ENCODE peak calls at places on chromosomes 16 and 17, in nine cellular contexts. S is A549, J is H1, X is SK-N-SH, O is HCT116, F is GM12878, Z is K562, V is HepG2, L is endothelial cell of umbilical vein. T is an unnamed sample.

GRCh38 chr17:32551186-32551955 is 64.6 kb downstream of the CDK5R1 start:
- DNase-seq in S (no peak), J (no peak), X (no peak), O (no peak), F (peak; percentile 71), Z (no peak), V (no peak), L (peak; percentile 76), T (peak; percentile 67)

GRCh38 chr17:63688396-63689020 is 11.4 kb downstream of the LIMD2 start:
- DNase-seq in S (no peak), J (no peak), X (no peak), O (no peak), F (no peak), Z (no peak), V (no peak), L (no peak), T (no peak)

GRCh38 chr16:53775821-53776431 is 72.0 kb downstream of the FTO start:
- DNase-seq in S (peak; percentile 39), J (no peak), X (no peak), O (no peak), F (no peak), Z (no peak), V (peak; percentile 80), L (no peak), T (peak; percentile 87)

GRCh38 chr17:17723354-17724261 is 42.4 kb downstream of the RAI1 start:
- DNase-seq in S (no peak), J (peak; percentile 66), X (peak; percentile 87), O (no peak), F (no peak), Z (no peak), V (no peak), L (peak; percentile 61), T (peak; percentile 63)

GRCh38 chr17:29180051-29180787 is at the start of gene MYO18A:
- DNase-seq in S (peak; percentile 92), J (peak; percentile 89), X (peak; percentile 96), O (no peak), F (no peak), Z (peak; percentile 86), V (peak; percentile 45), L (peak; percentile 74), T (peak; percentile 88)

GRCh38 chr17:7914771-7915610 is 1.1 kb downstream of the RNF227 start:
- DNase-seq in S (peak; percentile 36), J (no peak), X (no peak), O (no peak), F (no peak), Z (no peak), V (no peak), L (peak; percentile 67), T (no peak)

GRCh38 chr17:48310748-48311213 is 119.2 kb downstream of the SKAP1 start:
- DNase-seq in S (no peak), J (no peak), X (no peak), O (no peak), F (no peak), Z (peak; percentile 75), V (no peak), L (no peak), T (no peak)

GRCh38 chr17:1673041-1673790 is 11.5 kb downstream of the PRPF8 start:
- DNase-seq in S (no peak), J (no peak), X (no peak), O (no peak), F (no peak), Z (no peak), V (no peak), L (no peak), T (peak; percentile 10)

GRCh38 chr17:17871913-17872312 is 35.1 kb upstream of the SREBF1 start:
- DNase-seq in S (no peak), J (no peak), X (no peak), O (no peak), F (no peak), Z (no peak), V (no peak), L (no peak), T (no peak)

GRCh38 chr17:82696916-82697807 is 1.3 kb downstream of the RAB40B start:
- DNase-seq in S (no peak), J (peak; percentile 59), X (peak; percentile 76), O (no peak), F (no peak), Z (no peak), V (no peak), L (no peak), T (no peak)

GRCh38 chr16:31699601-31700000 is 171.9 kb downstream of the AHSP start:
- DNase-seq in S (no peak), J (no peak), X (no peak), O (no peak), F (no peak), Z (no peak), V (no peak), L (no peak), T (no peak)

GRCh38 chr16:47136101-47136820 is 7.5 kb downstream of the NETO2 start:
- DNase-seq in S (no peak), J (no peak), X (no peak), O (peak; percentile 21), F (no peak), Z (peak; percentile 12), V (peak; percentile 13), L (peak; percentile 91), T (peak; percentile 61)

GRCh38 chr16:24853169-24853824 is 7.5 kb downstream of the SLC5A11 start:
- DNase-seq in S (no peak), J (no peak), X (no peak), O (no peak), F (no peak), Z (no peak), V (no peak), L (no peak), T (no peak)

GRCh38 chr16:28915181-28915580 is 9.9 kb downstream of the RABEP2 start:
- DNase-seq in S (no peak), J (no peak), X (no peak), O (no peak), F (no peak), Z (no peak), V (no peak), L (peak; percentile 48), T (no peak)

GRCh38 chr16:59210955-59211541 is 476.9 kb upstream of the GOT2 start:
- DNase-seq in S (peak; percentile 27), J (no peak), X (no peak), O (no peak), F (no peak), Z (no peak), V (peak; percentile 92), L (peak; percentile 97), T (no peak)

GRCh38 chr16:59214455-59214854 is 480.3 kb upstream of the GOT2 start:
- DNase-seq in S (no peak), J (no peak), X (no peak), O (no peak), F (no peak), Z (no peak), V (no peak), L (no peak), T (no peak)

GRCh38 chr16:59212492-59213024 is 478.4 kb upstream of the GOT2 start:
- DNase-seq in S (no peak), J (no peak), X (no peak), O (no peak), F (no peak), Z (no peak), V (no peak), L (peak; percentile 42), T (no peak)

DNA sequence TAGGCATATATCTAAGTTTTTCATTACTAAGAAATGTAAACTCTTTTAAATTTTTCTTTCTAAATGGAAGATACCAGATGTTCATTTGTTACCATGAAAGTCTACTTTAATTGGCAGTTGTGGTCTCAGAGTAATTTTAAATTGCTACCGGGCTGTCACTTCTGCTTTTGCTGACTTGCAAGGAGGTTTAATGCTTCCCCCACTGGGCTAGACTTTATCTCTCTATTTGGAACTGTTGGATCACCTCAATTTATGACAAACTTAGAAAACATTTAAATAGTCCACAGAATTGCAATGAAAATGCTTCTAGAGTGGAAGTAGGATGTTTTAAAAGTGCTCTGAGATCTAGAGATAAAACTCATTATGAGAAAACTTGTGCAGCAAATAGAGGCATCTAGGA is 479.8 kb upstream of the GOT2 start:
- DNase-seq in S (no peak), J (no peak), X (no peak), O (no peak), F (no peak), Z (no peak), V (no peak), L (no peak), T (peak; percentile 16)
- TF ChIP-seq CTCF in S (no peak), J (no peak), X (no peak), O (no peak), F (no peak), Z (no peak), V (no peak), L (no peak), T (no peak)

GRCh38 chr16:55501549-55502322 is 7.1 kb upstream of the LPCAT2 start:
- DNase-seq in S (no peak), J (peak; percentile 66), X (peak; percentile 60), O (no peak), F (no peak), Z (peak; percentile 24), V (no peak), L (no peak), T (peak; percentile 34)
- H3K4me3 ChIP-seq in S (no peak overlapping the region), J (no peak overlapping the region), X (no peak overlapping the region), O (no peak overlapping the region), F (no peak overlapping the region), Z (no peak overlapping the region), V (no peak overlapping the region), L (no peak overlapping the region), T (no peak overlapping the region)

DNA sequence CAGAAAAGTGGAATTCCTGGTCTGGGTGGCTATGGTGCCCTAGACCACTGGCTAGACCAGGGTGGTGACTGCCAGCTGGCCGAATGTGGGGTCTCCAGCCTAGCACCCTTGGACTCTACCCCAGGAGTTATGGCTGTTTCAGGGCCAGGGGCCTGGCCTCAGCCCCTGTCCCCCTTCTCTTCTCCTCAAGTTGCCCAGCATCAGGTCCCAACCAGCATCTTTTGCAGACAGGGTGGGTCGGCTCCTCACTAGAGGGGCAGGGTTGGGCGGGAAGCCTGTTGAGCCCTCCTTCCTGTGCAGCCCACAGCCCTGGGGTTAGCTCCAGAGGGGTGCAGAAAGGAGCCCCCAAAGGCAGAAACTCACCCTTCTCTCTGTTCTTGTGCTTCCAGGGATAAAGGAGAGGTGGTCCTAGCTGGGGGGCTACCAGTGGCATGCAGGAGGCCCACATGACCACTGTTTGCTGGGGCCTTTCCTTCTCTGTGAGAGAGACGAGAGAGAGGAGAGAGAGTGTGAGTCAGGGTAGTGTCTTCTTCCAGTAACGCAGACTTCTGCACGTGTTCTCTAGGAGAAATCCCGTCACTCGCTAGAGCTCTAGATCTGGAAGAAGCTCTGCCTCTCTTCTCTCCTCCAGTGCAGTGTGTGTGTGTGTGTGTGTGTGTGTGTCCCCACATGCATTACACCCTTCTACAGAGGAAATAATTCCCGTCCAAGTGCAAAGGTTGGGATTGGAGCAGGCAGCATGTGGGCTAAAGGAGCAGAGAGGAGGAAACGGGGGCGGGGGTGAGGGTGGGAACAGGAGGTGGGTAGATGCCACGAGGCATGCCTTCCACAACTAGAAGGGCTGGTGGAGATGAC is 209.4 kb downstream of the SEC14L1 start:
- DNase-seq in S (no peak), J (no peak), X (no peak), O (no peak), F (no peak), Z (no peak), V (no peak), L (peak; percentile 26), T (no peak)
- TF ChIP-seq MAX in S (no peak), J (no peak), X (peak; percentile 53), O (no peak), F (no peak), Z (no peak), V (no peak), L (no peak), T (no peak)

DNA sequence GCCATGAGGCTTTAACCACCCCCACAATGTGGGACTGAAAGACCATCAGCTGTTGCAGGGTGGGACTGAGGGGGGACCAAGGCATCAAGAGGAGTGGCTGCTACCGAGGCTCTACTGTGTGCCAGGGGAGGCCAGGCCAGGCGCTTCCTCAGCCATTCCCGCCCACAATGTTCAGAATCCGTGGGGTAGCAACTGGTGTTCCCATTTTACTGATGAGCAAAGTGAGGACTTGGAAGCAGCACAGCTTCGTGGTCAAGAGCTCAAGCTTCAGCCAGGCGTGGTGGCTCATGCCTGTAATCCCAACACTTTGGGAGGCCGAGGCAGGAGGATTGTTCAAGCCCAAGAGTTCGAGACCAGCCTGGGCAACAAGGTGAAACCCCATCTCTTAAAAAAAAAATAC is 65.9 kb downstream of the SCNN1B start:
- DNase-seq in S (no peak), J (no peak), X (no peak), O (no peak), F (no peak), Z (no peak), V (no peak), L (no peak), T (no peak)
- TF ChIP-seq CTCF in S (no peak), J (no peak), X (no peak), O (no peak), F (no peak), Z (no peak), V (no peak), L (no peak), T (no peak)